ENCODE peak calls at places on chromosomes 5 and 9, in ten cellular contexts. V is heart left ventricle, F is heart right ventricle, T is colonic mucosa, I is left ventricle myocardium inferior, U is choroid plexus epithelial cell, J is BE2C, P is PC-9, D is endothelial cell of umbilical vein, S is AG09309. L is an unnamed sample.

GRCh38 chr9:87137718-87138117 is 190.4 kb upstream of the GAS1 start:
- DNase-seq in V (no peak), F (no peak), T (no peak), I (no peak), U (no peak), J (no peak), P (no peak), D (no peak), S (no peak), L (no peak)

GRCh38 chr5:175052351-175052750 is 328.0 kb downstream of the MSX2 start:
- DNase-seq in V (no peak), F (no peak), T (no peak), I (no peak), U (no peak), J (no peak), P (no peak), D (no peak), S (no peak), L (no peak)

GRCh38 chr9:69171049-69171448 is 3.0 kb upstream of the TJP2 start:
- DNase-seq in V (no peak), F (peak; percentile 72), T (no peak), I (no peak), U (peak; percentile 49), J (no peak), P (peak; percentile 82), D (peak; percentile 89), S (no peak), L (no peak)

GRCh38 chr5:102762095-102762534 is 7.0 kb downstream of the PAM start:
- DNase-seq in V (no peak), F (no peak), T (no peak), I (no peak), U (peak; percentile 73), J (no peak), P (no peak), D (peak; percentile 34), S (no peak), L (no peak)

GRCh38 chr5:20215257-20215656 is 227.3 kb upstream of the CDH18 start:
- DNase-seq in V (no peak), F (no peak), T (no peak), I (no peak), U (no peak), J (no peak), P (no peak), D (no peak), S (no peak), L (no peak)

GRCh38 chr5:83967417-83967816 is 246.8 kb upstream of the HAPLN1 start:
- DNase-seq in V (no peak), F (no peak), T (no peak), I (no peak), U (no peak), J (no peak), P (no peak), D (no peak), S (no peak), L (no peak)

GRCh38 chr5:127723571-127723970 is 20.4 kb downstream of the CCDC192 start:
- DNase-seq in V (no peak), F (no peak), T (no peak), I (peak; percentile 22), U (peak; percentile 62), J (no peak), P (no peak), D (peak; percentile 81), S (no peak), L (no peak)

GRCh38 chr5:149475777-149476176 is 75.5 kb downstream of the CSNK1A1 start:
- DNase-seq in V (no peak), F (no peak), T (no peak), I (no peak), U (no peak), J (no peak), P (no peak), D (no peak), S (no peak), L (no peak)

GRCh38 chr5:34743878-34744277 is 87.8 kb downstream of the RAI14 start:
- DNase-seq in V (no peak), F (no peak), T (no peak), I (no peak), U (peak; percentile 99), J (no peak), P (no peak), D (no peak), S (peak; percentile 88), L (no peak)

GRCh38 chr5:13994606-13995336 is 50.3 kb upstream of the DNAH5 start:
- DNase-seq in V (no peak), F (no peak), T (no peak), I (no peak), U (peak; percentile 6), J (no peak), P (no peak), D (no peak), S (no peak), L (no peak)

GRCh38 chr5:73853091-73853490 is 227.1 kb downstream of the ARHGEF28 start:
- DNase-seq in V (no peak), F (no peak), T (no peak), I (no peak), U (peak; percentile 41), J (no peak), P (peak; percentile 10), D (no peak), S (peak; percentile 63), L (no peak)

GRCh38 chr5:125508225-125508624 is 761.8 kb upstream of the ZNF608 start:
- DNase-seq in V (no peak), F (no peak), T (no peak), I (no peak), U (no peak), J (no peak), P (no peak), D (no peak), S (no peak), L (no peak)

GRCh38 chr5:175683921-175684320 is 26.1 kb downstream of the HRH2 start:
- DNase-seq in V (no peak), F (no peak), T (no peak), I (no peak), U (no peak), J (no peak), P (no peak), D (no peak), S (no peak), L (no peak)

GRCh38 chr5:167949435-167949834 is 342.0 kb upstream of the WWC1 start:
- DNase-seq in V (no peak), F (no peak), T (no peak), I (no peak), U (no peak), J (no peak), P (no peak), D (no peak), S (no peak), L (no peak)

GRCh38 chr9:94156549-94157407 is 72.5 kb downstream of the PTPDC1 start:
- DNase-seq in V (peak; percentile 78), F (peak; percentile 90), T (peak; percentile 88), I (peak; percentile 77), U (peak; percentile 91), J (peak; percentile 55), P (peak; percentile 79), D (peak; percentile 83), S (no peak), L (peak; percentile 52)

GRCh38 chr5:82820958-82821880 is 256.0 kb downstream of the TMEM167A start:
- DNase-seq in V (no peak), F (no peak), T (no peak), I (no peak), U (no peak), J (no peak), P (no peak), D (no peak), S (no peak), L (no peak)
- H3K4me3 ChIP-seq in V (no peak overlapping the region), F (no peak overlapping the region), T (no peak overlapping the region), I (no peak overlapping the region), U (no peak overlapping the region), J (no peak overlapping the region), P (no peak overlapping the region), D (no peak overlapping the region), S (no peak overlapping the region), L (no peak overlapping the region)

GRCh38 chr9:128098936-128099931 is 28.3 kb downstream of the PTGES2 start:
- DNase-seq in V (peak; percentile 61), F (no peak), T (no peak), I (no peak), U (peak; percentile 58), J (no peak), P (peak; percentile 68), D (no peak), S (no peak), L (no peak)
- TF ChIP-seq CTCF in V (no peak), F (no peak), T (no peak), I (no peak), U (no peak), J (no peak), P (no peak), D (no peak), S (no peak), L (no peak)

DNA sequence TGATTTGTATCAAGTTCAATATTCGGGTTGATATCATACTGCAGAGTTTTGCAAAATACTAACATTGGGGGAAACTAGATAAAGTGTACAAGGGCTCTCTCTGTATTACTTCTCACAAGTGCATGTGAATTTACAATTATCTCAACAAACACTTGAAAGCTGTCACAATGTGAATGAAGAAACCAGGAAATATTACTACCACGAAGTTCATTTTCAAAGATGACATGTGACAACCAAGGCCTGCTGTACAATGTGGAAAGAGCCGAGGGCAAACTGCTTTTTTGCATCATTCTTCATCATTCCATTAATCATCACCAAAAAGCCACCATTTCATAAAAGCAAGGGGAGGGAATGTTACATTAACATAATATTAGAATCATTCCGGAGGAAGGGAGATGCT is 310.0 kb downstream of the GLIS3 start:
- DNase-seq in V (no peak), F (no peak), T (no peak), I (no peak), U (no peak), J (no peak), P (no peak), D (no peak), S (no peak), L (no peak)
- H3K4me3 ChIP-seq in V (no peak overlapping the region), F (no peak overlapping the region), T (no peak overlapping the region), I (no peak overlapping the region), U (no peak overlapping the region), J (no peak overlapping the region), P (no peak overlapping the region), D (no peak overlapping the region), S (no peak overlapping the region), L (no peak overlapping the region)

GRCh38 chr5:142597546-142598337 is 88.1 kb downstream of the FGF1 start:
- DNase-seq in V (no peak), F (no peak), T (no peak), I (no peak), U (peak; percentile 80), J (peak; percentile 48), P (peak; percentile 55), D (peak; percentile 81), S (no peak), L (no peak)
- TF ChIP-seq CTCF in V (no peak), F (no peak), T (no peak), I (no peak), U (peak; percentile 44), J (no peak), P (no peak), D (no peak), S (no peak), L (no peak)

GRCh38 chr9:123834218-123834906 is 95.6 kb downstream of the DENND1A start:
- DNase-seq in V (no peak), F (no peak), T (no peak), I (no peak), U (peak; percentile 44), J (no peak), P (no peak), D (no peak), S (no peak), L (no peak)
- H3K4me3 ChIP-seq in V (peak overlapping the region; percentile 29), F (no peak overlapping the region), T (no peak overlapping the region), I (peak overlapping the region; percentile 42), U (no peak overlapping the region), J (no peak overlapping the region), P (no peak overlapping the region), D (no peak overlapping the region), S (no peak overlapping the region), L (no peak overlapping the region)

GRCh38 chr9:37030591-37030939 is 3.5 kb downstream of the PAX5 start:
- DNase-seq in V (no peak), F (no peak), T (no peak), I (no peak), U (no peak), J (no peak), P (no peak), D (no peak), S (no peak), L (no peak)
- TF ChIP-seq CTCF in V (no peak), F (no peak), T (no peak), I (no peak), U (no peak), J (no peak), P (no peak), D (no peak), S (no peak), L (no peak)